ENCODE peak calls at places on chromosomes 12 and 14, in five cellular contexts. F, W, H, V and C are unnamed samples.

GRCh38 chr12:13559318-13559978 is 362.9 kb downstream of the EMP1 start:
- DNase-seq in F (no peak), W (no peak), H (no peak), V (no peak), C (no peak)

GRCh38 chr14:103020271-103020910 is 37.0 kb downstream of the CDC42BPB start:
- DNase-seq in F (no peak), W (no peak), H (no peak), V (no peak), C (no peak)

GRCh38 chr12:4938900-4939299 is 29.2 kb downstream of the KCNA1 start:
- DNase-seq in F (no peak), W (no peak), H (no peak), V (no peak), C (no peak)

GRCh38 chr12:132638541-132639408 is 20.2 kb downstream of the P2RX2 start:
- DNase-seq in F (no peak), W (peak; percentile 60), H (no peak), V (no peak), C (no peak)

GRCh38 chr14:105041841-105042765 is 21.2 kb upstream of the CDCA4 start:
- DNase-seq in F (no peak), W (no peak), H (no peak), V (no peak), C (no peak)

GRCh38 chr14:72699852-72700257 is 194.0 kb downstream of the DPF3 start:
- DNase-seq in F (no peak), W (no peak), H (no peak), V (peak; percentile 22), C (no peak)

GRCh38 chr12:52319097-52319496 is 2.1 kb downstream of the KRT83 start:
- DNase-seq in F (no peak), W (no peak), H (no peak), V (no peak), C (no peak)

GRCh38 chr14:99363051-99363450 is 91.1 kb upstream of the BCL11B start:
- DNase-seq in F (no peak), W (no peak), H (no peak), V (no peak), C (no peak)

GRCh38 chr12:87930033-87930432 is 99.2 kb downstream of the C12orf50 start:
- DNase-seq in F (no peak), W (no peak), H (no peak), V (no peak), C (no peak)

GRCh38 chr12:1873531-1874149 is 44.8 kb downstream of the CACNA2D4 start:
- DNase-seq in F (no peak), W (no peak), H (peak; percentile 60), V (no peak), C (no peak)

GRCh38 chr12:98699568-98699967 is 54.5 kb downstream of the APAF1 start:
- DNase-seq in F (no peak), W (no peak), H (no peak), V (peak; percentile 36), C (no peak)

GRCh38 chr14:84544486-84544885 is 985.5 kb upstream of the FLRT2 start:
- DNase-seq in F (no peak), W (no peak), H (no peak), V (no peak), C (no peak)

GRCh38 chr12:60194682-60195081 is 598.9 kb downstream of the SLC16A7 start:
- DNase-seq in F (no peak), W (no peak), H (no peak), V (no peak), C (no peak)

GRCh38 chr12:39752482-39753147 is 133.0 kb upstream of the ABCD2 start:
- DNase-seq in F (no peak), W (no peak), H (no peak), V (no peak), C (no peak)

GRCh38 chr12:103517161-103517560 is 21.4 kb upstream of the C12orf42 start:
- DNase-seq in F (no peak), W (no peak), H (no peak), V (no peak), C (no peak)

GRCh38 chr14:56858422-56858821 is 48.1 kb upstream of the OTX2 start:
- DNase-seq in F (no peak), W (no peak), H (no peak), V (no peak), C (no peak)

GRCh38 chr12:57765003-57765697 is 1.7 kb downstream of the CYP27B1 start:
- DNase-seq in F (no peak), W (peak; percentile 80), H (no peak), V (no peak), C (no peak)

GRCh38 chr12:113221997-113222729 is 899 bp downstream of the TPCN1 start:
- DNase-seq in F (no peak), W (peak; percentile 53), H (no peak), V (no peak), C (no peak)

GRCh38 chr12:128026696-128027574 is 240.0 kb upstream of the TMEM132C start:
- DNase-seq in F (no peak), W (no peak), H (no peak), V (no peak), C (no peak)

GRCh38 chr14:92507174-92507768 is 6.3 kb upstream of the RIN3 start:
- DNase-seq in F (no peak), W (no peak), H (no peak), V (no peak), C (no peak)

GRCh38 chr12:59929091-59929490 is 333.3 kb downstream of the SLC16A7 start:
- DNase-seq in F (no peak), W (no peak), H (no peak), V (no peak), C (no peak)

GRCh38 chr14:100168515-100168914 is 9.1 kb upstream of the DEGS2 start:
- DNase-seq in F (no peak), W (no peak), H (no peak), V (no peak), C (no peak)

GRCh38 chr14:64970776-64971451 is 1.2 kb downstream of the RAB15 start:
- DNase-seq in F (no peak), W (no peak), H (no peak), V (no peak), C (no peak)

GRCh38 chr12:131747771-131748170 is 36.9 kb downstream of the SFSWAP start:
- DNase-seq in F (no peak), W (no peak), H (no peak), V (no peak), C (no peak)

GRCh38 chr12:106171117-106171750 is 32.5 kb upstream of the NUAK1 start:
- DNase-seq in F (no peak), W (no peak), H (no peak), V (no peak), C (no peak)

GRCh38 chr12:601976-602699 is 61.1 kb downstream of the NINJ2 start:
- DNase-seq in F (no peak), W (no peak), H (no peak), V (no peak), C (no peak)

DNA sequence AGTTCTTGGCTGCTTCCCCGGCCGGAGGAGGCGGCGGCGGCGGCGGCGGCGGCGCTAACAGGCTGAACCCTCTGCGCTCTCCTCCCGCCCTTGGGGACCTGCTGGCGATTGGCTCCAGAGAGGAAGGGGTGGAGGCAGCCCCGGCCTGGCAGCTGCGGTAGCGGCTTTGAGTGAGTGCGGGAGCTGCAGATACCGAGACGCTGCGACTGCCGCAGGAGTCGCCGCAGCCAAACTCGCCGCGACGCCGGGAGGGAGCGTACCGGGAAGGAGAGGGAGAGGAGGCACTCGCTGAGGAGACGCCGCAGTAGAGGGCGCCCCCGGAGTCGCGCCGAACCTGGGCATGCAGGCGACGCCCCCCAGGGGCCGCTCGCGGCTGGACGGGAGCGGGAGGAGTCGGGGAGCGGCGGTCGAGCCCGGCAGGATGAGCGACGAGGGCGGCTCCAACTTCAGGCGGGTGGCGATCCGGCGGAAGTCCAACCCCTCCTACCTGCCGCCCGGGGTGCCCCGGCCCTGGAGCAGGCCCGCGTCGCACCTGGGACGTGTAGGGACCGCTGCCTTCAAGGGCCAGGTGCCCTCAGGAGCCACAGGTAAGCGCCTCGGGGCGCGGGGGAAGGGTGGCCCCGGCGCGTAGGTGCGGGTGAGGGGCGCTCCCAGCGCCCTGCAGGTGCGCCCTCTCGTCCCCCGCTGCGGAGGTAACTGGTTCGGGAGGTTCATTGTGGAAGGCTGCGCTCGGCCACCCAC is at the start of gene FGD4:
- DNase-seq in F (peak; percentile 91), W (peak; percentile 90), H (peak; percentile 93), V (peak; percentile 32), C (peak; percentile 90)
- TF ChIP-seq CTCF in F (peak; percentile 41), W (peak; percentile 56), H (peak; percentile 39), V (no peak), C (peak; percentile 28)

DNA sequence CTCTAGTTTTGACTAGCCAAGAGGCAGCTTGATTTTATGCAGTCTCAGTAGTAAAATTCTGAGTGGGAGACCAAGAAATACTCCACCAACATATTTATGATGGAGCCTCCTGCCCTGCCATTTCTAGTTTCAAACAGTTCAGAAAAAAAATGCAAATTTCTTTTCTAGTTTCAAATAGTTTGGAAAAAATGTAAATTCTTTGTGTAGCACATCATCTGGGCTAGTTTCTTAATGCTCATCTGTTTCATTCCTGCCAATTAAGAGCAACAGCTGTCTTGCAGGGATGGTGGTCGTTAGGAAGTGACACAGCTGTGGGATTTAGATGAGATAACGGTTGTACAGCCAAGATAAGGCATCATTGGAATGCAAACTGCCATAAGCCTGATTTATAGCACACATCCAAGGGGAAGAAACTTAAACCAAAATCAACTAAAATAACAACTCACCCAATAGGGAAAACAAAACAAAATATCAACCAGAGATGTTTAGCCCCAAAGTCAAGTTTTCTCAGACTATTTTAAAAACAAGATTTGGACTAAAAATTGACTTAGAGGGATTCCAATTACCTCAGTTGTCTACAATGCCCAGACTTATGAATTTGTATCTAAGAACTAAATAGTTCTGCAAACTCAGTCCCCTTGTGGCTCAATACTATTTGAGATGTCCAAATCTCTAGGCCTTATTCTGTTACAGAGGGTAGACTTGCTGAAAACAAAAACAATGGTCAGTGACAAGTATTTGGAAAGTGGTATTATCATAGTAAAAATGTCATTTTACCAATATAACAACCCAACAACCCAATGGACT is 291.3 kb upstream of the ATP2B1 start:
- DNase-seq in F (no peak), W (no peak), H (no peak), V (no peak), C (no peak)
- TF ChIP-seq POLR2AphosphoS5 in F (no peak), W (no peak), H (no peak), V (no peak), C (no peak)

GRCh38 chr12:94195483-94195882 is 47.1 kb downstream of the PLXNC1 start:
- DNase-seq in F (no peak), W (no peak), H (no peak), V (no peak), C (no peak)
- H3K27ac ChIP-seq in F (no peak overlapping the region), W (no peak overlapping the region), H (no peak overlapping the region), V (no peak overlapping the region), C (no peak overlapping the region)

DNA sequence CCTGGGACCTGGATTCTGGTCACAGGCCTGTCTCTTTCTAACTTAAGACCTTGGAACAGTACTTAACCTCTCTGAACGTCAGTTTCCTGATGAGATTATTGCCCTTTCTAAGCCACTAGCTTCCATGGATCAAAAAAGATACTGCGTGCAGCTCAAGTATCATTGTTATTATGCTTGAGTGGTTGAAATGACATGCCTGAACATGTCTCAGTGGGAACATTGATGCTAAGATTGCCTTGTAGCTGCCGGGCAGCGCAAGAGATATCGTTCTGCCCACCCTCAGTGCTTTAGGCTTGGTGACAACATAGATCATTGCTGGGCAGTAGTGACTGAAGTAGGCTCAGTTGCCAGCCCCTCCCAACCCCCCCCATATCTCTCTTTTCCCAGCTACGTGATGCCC is 131.9 kb downstream of the SMOC1 start:
- DNase-seq in F (no peak), W (no peak), H (no peak), V (no peak), C (no peak)
- TF ChIP-seq CTCF in F (no peak), W (no peak), H (no peak), V (no peak), C (no peak)

GRCh38 chr14:77423423-77423822 is at the start of gene NOXRED1:
- DNase-seq in F (no peak), W (no peak), H (no peak), V (no peak), C (no peak)
- TF ChIP-seq POLR2AphosphoS5 in F (no peak), W (no peak), H (no peak), V (no peak), C (no peak)